ENCODE peak calls at places on chromosomes 13 and 19, in four cellular contexts. A, V, D and Z are unnamed samples.

GRCh38 chr13:64997438-64997837 is 2232.7 kb downstream of the PCDH9 start:
- DNase-seq in A (no peak), D (no peak), V (no peak), Z (no peak)

GRCh38 chr19:19405919-19406877 is 723 bp downstream of the GATAD2A start:
- DNase-seq in A (peak), D (peak), V (no peak), Z (no peak)

GRCh38 chr13:24148414-24149305 is 11.9 kb upstream of the SPATA13 start:
- DNase-seq in V (no peak), A (peak), D (no peak), Z (no peak)

GRCh38 chr19:30666301-30666803 is 294.2 kb downstream of the ZNF536 start:
- DNase-seq in D (peak), A (peak), V (no peak), Z (no peak)

GRCh38 chr13:60583196-60583908 is 186.3 kb downstream of the TDRD3 start:
- DNase-seq in A (peak), D (no peak), V (no peak), Z (no peak)

GRCh38 chr19:46692918-46693722 is 23.8 kb downstream of the PRKD2 start:
- DNase-seq in A (no peak), D (no peak), V (no peak), Z (no peak)

GRCh38 chr19:18551631-18552030 is 6.0 kb upstream of the KXD1 start:
- DNase-seq in D (no peak), V (no peak), A (no peak), Z (no peak)

GRCh38 chr13:57725480-57725879 is 93.9 kb downstream of the PCDH17 start:
- DNase-seq in V (no peak), A (no peak), D (no peak), Z (no peak)

GRCh38 chr19:46919324-46919723 is 58.5 kb downstream of the ARHGAP35 start:
- DNase-seq in A (peak), D (no peak), V (no peak), Z (no peak)

GRCh38 chr19:40717880-40718773 is 1.2 kb downstream of the ITPKC start:
- DNase-seq in V (no peak), D (peak), A (peak), Z (no peak)

DNA sequence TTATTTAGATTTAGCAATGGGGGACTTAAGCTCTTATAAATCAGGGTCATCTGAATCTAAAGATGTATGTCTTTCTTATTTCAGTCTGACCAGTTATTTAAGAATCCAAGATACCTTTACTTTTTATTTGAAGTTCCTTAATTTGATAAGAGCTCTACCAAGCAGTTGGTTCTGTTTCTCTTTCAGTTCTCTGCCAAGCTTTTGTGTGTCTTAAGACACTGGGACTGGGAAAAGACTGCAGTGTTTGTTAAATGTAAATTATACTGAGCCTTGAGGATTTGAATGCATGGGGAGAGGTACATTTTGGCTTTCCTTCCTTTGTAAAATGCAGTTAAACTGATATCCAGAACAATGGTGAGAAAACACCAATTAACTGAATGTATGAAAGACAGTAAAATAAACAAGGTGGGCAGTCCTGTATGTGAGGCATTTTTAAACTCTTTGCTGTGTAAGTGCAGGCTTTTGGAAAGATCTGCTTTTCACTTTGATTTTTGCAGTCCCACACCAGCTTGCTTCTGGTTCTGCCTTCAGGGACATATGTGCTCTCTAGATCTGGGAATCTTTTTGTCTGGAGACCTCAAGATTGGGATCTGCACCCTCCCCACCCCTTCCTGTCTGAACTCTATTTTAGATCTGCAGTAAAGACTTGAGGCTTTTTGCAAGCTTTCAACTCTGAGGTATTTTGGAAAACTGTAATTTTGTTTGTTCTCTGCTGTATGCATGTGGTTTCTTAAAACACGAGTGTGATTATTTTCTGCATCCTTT is 77.6 kb downstream of the LRCH1 start:
- DNase-seq in A (no peak), D (no peak), V (no peak), Z (no peak)
- H3K4me3 ChIP-seq in A (no peak), D (no peak), V (no peak), Z (no peak)

DNA sequence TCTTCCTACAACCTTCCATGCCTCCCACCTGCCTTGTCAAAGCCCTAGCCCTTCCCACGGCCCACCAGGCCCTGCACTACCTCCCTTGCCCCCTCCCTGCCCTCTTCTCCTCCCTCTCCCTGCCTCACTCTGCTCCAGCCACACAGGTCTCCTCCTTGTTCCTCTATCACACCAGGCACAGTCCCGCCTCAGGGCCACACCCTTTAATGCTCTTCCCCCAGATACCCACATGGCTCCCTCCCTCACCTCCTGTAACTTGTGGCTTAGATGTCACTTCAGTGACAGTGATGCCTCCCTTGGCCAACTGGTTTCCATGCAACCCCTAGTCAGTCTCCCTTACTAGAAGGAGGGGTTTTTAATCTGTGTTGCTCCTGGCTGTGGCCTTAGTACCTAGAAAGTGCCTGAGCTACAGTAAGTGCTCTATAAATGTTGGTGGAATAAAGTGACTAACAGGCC is 1.3 kb downstream of the SIRT6 start:
- DNase-seq in D (peak), A (no peak), V (no peak), Z (no peak)
- H3K4me3 ChIP-seq in D (peak), A (peak), V (no peak), Z (no peak)

DNA sequence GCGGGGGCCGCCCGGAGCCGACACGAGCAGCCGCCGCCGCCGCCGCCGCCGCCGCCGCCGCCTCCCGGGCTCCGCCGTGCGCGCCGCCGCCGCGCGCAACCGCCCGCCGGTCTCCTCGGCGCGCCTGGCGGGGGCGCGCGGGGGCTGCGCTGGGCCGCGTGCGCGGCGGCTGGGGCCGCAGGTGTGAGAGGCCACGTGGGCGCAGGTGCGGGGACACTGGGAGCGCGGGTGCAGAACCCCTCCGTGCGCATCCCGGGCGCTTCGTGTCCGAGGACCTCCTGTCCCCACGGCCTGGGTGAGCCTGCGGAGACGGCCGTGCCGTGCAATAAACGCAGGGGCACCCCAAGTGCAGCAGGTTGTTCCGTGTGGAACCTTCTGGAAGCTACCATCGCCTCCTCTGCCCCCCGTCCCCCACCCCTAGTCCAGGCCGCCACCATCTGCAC is at the start of gene LINGO3:
- DNase-seq in D (no peak), A (no peak), V (no peak), Z (no peak)
- H3K4me3 ChIP-seq in D (no peak), A (peak), V (no peak), Z (no peak)

GRCh38 chr13:113816248-113816924 is 47.5 kb downstream of the GAS6 start:
- DNase-seq in A (no peak), V (no peak), D (no peak), Z (no peak)
- H3K4me3 ChIP-seq in A (no peak), V (no peak), D (peak), Z (no peak)

DNA sequence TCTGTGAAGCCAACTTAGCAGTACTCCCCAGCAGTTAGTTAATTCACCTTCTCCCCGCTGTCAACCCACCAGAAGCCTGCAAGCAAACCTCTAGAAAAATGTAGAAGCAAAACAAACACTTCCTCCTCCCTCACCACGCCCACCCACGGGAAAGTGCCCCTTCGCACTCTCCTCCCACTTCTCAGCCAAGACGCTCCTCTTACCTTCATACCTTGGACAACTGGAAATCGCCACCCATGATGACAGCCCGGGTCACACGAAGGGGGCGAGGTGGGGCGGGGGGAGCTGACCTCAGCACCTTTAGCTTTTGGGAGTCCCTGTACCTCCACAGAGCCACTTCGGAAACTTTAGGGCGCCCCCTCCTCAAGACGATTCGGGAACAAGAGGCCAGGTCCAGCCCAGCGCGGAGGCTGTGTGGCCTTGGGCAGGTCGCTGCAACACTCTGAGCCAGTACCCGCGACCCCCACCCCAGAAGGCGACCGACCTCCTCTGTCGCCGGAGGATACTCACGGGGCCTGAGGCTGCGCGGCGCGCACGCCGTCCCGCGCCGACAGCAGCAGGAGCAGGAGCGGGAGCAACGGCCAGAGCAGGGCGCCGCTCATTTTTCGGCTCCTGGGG is 460 bp downstream of the CPAMD8 start:
- DNase-seq in A (no peak), D (no peak), V (no peak), Z (no peak)
- H3K4me3 ChIP-seq in A (no peak), D (no peak), V (peak), Z (no peak)

DNA sequence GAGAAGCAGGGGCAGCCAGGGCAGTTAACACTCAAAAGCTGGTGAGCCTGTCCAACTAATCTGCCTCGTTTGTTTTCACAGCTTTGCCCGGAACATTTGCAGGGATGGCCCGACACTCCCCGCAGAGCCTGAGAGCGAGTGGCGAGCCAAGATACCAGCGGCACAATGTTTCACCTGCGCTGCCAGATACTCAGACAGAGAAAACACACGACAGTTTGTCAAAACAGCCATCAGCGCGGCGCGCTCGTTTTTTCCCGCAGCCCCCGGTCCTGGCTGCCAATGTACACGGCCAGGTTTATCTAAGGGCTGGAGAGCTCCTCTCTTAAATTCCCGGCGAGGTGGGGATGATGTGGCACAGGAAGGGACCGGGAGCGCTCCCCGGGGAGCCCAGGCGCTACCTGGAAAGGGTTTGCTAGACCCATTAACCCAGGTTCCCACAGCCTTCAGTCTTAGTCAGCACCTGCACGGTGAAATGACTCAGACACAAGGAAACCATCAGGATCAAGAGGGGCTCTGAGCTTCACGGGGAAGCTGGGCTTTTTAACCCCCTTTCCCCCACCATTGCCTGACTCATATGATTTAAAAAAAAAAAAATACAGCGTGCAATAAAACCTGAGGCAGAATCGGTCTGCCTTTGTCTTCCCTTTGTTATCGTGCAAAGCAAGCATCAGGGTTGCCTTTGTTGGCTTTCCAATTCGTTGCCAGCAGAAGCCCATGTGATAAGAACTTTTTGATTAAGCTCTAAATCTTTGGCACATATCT is 186.2 kb downstream of the EFNB2 start:
- DNase-seq in D (no peak), V (peak), A (no peak), Z (no peak)
- H3K4me3 ChIP-seq in D (no peak), V (no peak), A (peak), Z (peak)

DNA sequence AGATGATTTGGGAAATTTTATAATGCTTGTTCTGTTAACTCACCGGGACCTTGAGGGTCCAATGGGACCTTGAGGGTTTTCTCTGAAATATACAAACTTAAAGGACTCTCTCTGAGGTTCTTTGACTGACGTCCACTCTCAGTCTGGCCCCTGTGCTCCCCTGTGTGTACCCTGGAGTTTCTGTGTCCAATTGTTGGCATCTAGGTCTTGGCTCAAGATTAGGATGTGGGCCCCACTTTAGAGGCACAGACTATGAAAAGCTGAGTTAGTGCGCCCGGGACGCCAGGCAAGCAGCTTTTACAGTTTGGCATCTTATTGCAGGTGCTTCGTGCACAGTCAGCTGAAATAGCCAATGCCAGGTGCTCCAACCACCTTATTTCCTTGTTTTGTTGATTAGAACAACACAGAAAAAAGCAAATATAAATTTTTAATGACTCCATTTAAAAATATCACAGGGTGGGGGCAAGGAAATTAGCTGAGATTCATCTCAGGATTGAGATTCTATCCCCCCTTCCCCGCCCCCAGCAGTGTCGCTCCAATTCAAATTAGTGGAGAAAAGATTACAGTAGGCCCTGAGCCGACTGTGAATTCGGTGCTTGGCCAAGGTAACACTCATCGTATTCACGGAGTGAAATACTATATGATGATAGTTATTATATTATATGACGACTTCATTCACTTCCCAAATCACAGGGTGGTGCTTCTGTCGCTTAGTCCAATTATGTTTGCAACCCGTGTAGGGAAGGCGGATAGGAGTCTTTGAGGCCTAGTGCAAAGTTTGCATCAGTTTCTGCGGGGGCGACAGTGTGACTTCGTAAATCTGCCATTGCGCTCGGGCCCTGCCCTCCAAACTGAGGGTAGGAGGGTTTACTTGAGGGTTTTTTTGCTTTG is 4.3 kb downstream of the SOX1 start:
- DNase-seq in V (no peak), D (no peak), A (no peak), Z (no peak)
- H3K4me3 ChIP-seq in V (no peak), D (no peak), A (no peak), Z (no peak)